ENCODE peak calls at places on chromosomes 6 and 20, in five cellular contexts. E, F, X, T and J are unnamed samples.

GRCh38 chr6:163415176-163415619 is 680 bp downstream of the QKI start:
- DNase-seq in X (no peak), E (peak), T (no peak), F (no peak), J (no peak)

GRCh38 chr6:37222125-37222967 is 35.2 kb upstream of the TBC1D22B start:
- DNase-seq in F (peak), E (peak), X (peak), T (peak), J (peak)

GRCh38 chr6:168742146-168742782 is 301.3 kb downstream of the SMOC2 start:
- DNase-seq in F (no peak), T (no peak), E (no peak), X (no peak), J (no peak)

GRCh38 chr6:43793154-43793874 is 23.3 kb downstream of the VEGFA start:
- DNase-seq in F (no peak), T (no peak), E (no peak), X (no peak), J (no peak)

GRCh38 chr6:11711644-11711993 is 67.0 kb downstream of the ADTRP start:
- DNase-seq in F (peak), X (no peak), E (no peak), T (no peak), J (no peak)

GRCh38 chr6:32969685-32970412 is 1.5 kb downstream of the BRD2 start:
- DNase-seq in F (peak), T (peak), X (peak), E (peak), J (peak)

GRCh38 chr6:143232849-143233248 is 172.2 kb downstream of the AIG1 start:
- DNase-seq in F (peak), T (peak), E (no peak), X (peak), J (no peak)

GRCh38 chr6:55776131-55776530 is 99.3 kb downstream of the BMP5 start:
- DNase-seq in F (no peak), X (no peak), E (no peak), T (no peak), J (no peak)

GRCh38 chr20:52083627-52084232 is 107.8 kb downstream of the ZFP64 start:
- DNase-seq in F (peak), T (peak), X (peak), E (peak), J (peak)

GRCh38 chr6:125747589-125748533 is 1.6 kb upstream of the HEY2 start:
- DNase-seq in T (no peak), F (no peak), X (no peak), E (peak), J (peak)

GRCh38 chr6:13165518-13166186 is 162.7 kb downstream of the TBC1D7 start:
- DNase-seq in X (peak), F (no peak), T (no peak), E (no peak), J (no peak)

GRCh38 chr20:63854069-63854765 is 7.1 kb upstream of the ABHD16B start:
- DNase-seq in X (no peak), E (no peak), F (no peak), T (no peak), J (no peak)

GRCh38 chr20:38454556-38455473 is 17.8 kb upstream of the RALGAPB start:
- DNase-seq in T (no peak), X (no peak), F (no peak), E (no peak), J (no peak)

GRCh38 chr20:61480158-61480825 is 228.2 kb downstream of the CDH4 start:
- DNase-seq in F (no peak), X (no peak), T (no peak), E (no peak), J (no peak)

GRCh38 chr6:154289818-154290508 is 66.6 kb downstream of the IPCEF1 start:
- DNase-seq in F (no peak), E (no peak), X (no peak), T (no peak), J (no peak)

GRCh38 chr6:87789198-87789899 is 87.3 kb upstream of the AKIRIN2 start:
- DNase-seq in F (peak), E (no peak), X (peak), T (no peak), J (no peak)

GRCh38 chr6:149940673-149940984 is 1.2 kb upstream of the ULBP2 start:
- DNase-seq in E (no peak), F (no peak), X (no peak), T (no peak), J (no peak)

GRCh38 chr6:153074761-153075160 is 56.3 kb downstream of the RGS17 start:
- DNase-seq in E (no peak), F (peak), T (no peak), X (peak), J (no peak)

GRCh38 chr6:131572686-131573415 is at the start of gene ARG1:
- DNase-seq in T (no peak), E (no peak), X (no peak), F (no peak), J (no peak)

GRCh38 chr20:3189561-3190131 is 14.8 kb downstream of the DDRGK1 start:
- DNase-seq in F (no peak), X (no peak), E (no peak), T (no peak), J (no peak)

GRCh38 chr6:152748843-152749242 is 1.8 kb upstream of the VIP start:
- DNase-seq in X (peak), T (no peak), F (peak), E (no peak), J (no peak)

GRCh38 chr20:48723308-48724264 is 104.2 kb downstream of the PREX1 start:
- DNase-seq in X (no peak), E (no peak), T (no peak), F (no peak), J (no peak)

GRCh38 chr20:21702001-21702400 is 3.5 kb upstream of the PAX1 start:
- DNase-seq in T (no peak), E (no peak), F (no peak), X (no peak), J (no peak)

DNA sequence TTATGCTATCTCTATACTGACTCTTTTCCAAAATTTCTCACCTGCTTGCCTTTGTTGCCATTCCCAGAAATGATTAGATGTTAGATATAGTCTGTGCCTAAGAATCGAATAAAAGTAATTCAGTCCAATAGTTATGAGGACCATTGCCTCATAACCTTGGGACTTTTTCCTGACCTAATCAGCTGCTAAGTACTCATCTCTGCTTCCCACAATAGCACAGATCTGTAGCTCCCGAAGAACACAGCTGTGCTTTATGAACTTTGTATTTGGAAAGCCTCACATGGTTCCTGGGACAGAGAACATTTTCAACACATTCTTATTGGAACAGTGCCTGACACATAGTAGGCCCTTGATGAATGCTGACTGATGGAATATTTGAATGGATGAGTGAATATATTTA is 54.1 kb downstream of the HS3ST5 start:
- DNase-seq in F (no peak), T (no peak), E (no peak), X (no peak), J (no peak)
- TF ChIP-seq CTCF in F (no peak), T (no peak), E (no peak), X (no peak), J (no peak)

GRCh38 chr6:141607956-141608355 is 524.8 kb upstream of the GJE1 start:
- DNase-seq in F (peak), X (no peak), T (no peak), E (no peak), J (no peak)

GRCh38 chr6:141610741-141611140 is 522.0 kb upstream of the GJE1 start:
- DNase-seq in E (no peak), F (peak), T (peak), X (peak), J (no peak)
- TF ChIP-seq CTCF in E (no peak), F (peak), T (no peak), X (peak), J (no peak)

GRCh38 chr20:672975-673604 is 2.5 kb downstream of the SCRT2 start:
- DNase-seq in T (no peak), F (no peak), E (no peak), X (no peak), J (no peak)
- TF ChIP-seq CTCF in T (peak), F (peak), E (peak), X (peak), J (no peak)

DNA sequence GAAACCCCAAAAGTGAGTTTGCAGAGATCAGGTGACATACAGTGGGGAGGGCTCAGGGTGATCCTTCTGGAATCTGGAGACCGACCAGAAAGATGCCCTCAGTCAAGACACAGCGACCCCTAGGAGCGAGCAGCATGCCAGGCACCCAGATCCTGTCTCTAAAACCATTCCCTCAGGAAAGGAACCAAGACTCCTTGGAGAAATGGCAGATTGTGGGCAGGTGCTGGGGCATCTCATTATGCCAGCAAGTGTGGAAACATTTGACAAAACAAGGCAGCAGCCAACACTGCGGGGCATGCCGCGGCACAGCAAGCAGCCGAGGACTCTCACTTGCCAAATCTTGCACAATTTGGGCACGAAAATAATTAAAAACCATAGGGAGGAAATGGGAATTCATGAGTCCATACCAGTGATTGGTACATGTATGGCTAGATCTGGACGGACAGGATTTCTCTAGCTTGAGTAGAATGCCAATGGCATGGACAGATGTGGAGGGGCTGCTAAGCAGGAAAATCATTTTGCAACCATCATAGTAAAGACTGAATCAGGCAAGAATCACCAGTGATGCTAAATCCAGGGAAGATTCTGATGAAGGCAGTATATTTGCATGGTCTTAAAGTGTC is 76.9 kb downstream of the GINS1 start:
- DNase-seq in X (no peak), F (no peak), E (no peak), T (no peak), J (no peak)
- TF ChIP-seq CTCF in X (no peak), F (no peak), E (no peak), T (no peak), J (no peak)